ENCODE peak calls at places on chromosome 15, in nine cellular contexts. J is neuronal stem cell; L is activated naive CD8-positive, alpha-beta T cell treated with anti-CD3 and anti-CD28 coated beads for 36 hours; K is stomach; H is stimulated activated naive B cell treated with anti-CD40 and anti-IgM and Interleukin-4, amounts not matched to agents 10 μg/mL and 1 μg/mL and 100 μg/mL, for 72 hours; O is Daoy; M is aorta; R is islet precursor cell; U is AG08395. F is an unnamed sample.

GRCh38 chr15:74804935-74805334 is 7.7 kb upstream of the LMAN1L start:
- DNase-seq in O (no peak), U (no peak), R (no peak), M (no peak), K (no peak), L (no peak), J (no peak), H (no peak), F (no peak)

GRCh38 chr15:58048261-58048660 is 17.2 kb downstream of the ALDH1A2 start:
- DNase-seq in U (no peak), H (no peak), O (no peak), K (no peak), L (no peak), M (no peak), J (no peak), R (no peak), F (no peak)

GRCh38 chr15:65395567-65396185 is 17.9 kb upstream of the IGDCC3 start:
- DNase-seq in U (no peak), L (no peak), J (no peak), H (no peak), K (no peak), O (no peak), M (no peak), R (no peak), F (no peak)

GRCh38 chr15:70185251-70185711 is 87.6 kb upstream of the TLE3 start:
- DNase-seq in U (no peak), R (no peak), M (no peak), J (no peak), L (no peak), K (no peak), H (no peak), O (peak; percentile 63), F (no peak)

GRCh38 chr15:47566610-47567009 is 150.7 kb upstream of the SEMA6D start:
- DNase-seq in O (no peak), H (no peak), L (no peak), R (no peak), K (no peak), J (no peak), M (no peak), U (no peak), F (no peak)

GRCh38 chr15:57044072-57044702 is 125.7 kb downstream of the TCF12 start:
- DNase-seq in R (no peak), U (no peak), M (no peak), L (no peak), K (no peak), H (no peak), J (no peak), O (no peak), F (no peak)

GRCh38 chr15:39976291-39977274 is 42.7 kb downstream of the EIF2AK4 start:
- DNase-seq in L (peak; percentile 1), R (peak; percentile 81), O (peak; percentile 79), U (peak; percentile 82), K (peak; percentile 28), J (peak; percentile 35), H (no peak), M (peak; percentile 62), F (no peak)

GRCh38 chr15:28932361-28932760 is 46.6 kb downstream of the APBA2 start:
- DNase-seq in R (no peak), L (no peak), U (no peak), J (no peak), O (no peak), M (peak; percentile 16), H (no peak), K (no peak), F (no peak)

GRCh38 chr15:65412556-65412955 is 10.2 kb downstream of the IGDCC4 start:
- DNase-seq in R (no peak), J (no peak), H (no peak), K (no peak), O (no peak), U (no peak), M (no peak), L (no peak), F (no peak)

GRCh38 chr15:52114656-52115055 is 2.1 kb upstream of the BCL2L10 start:
- DNase-seq in J (no peak), K (no peak), M (no peak), U (no peak), O (no peak), H (no peak), L (no peak), R (peak; percentile 41), F (no peak)

GRCh38 chr15:74833376-74834107 is 7.1 kb downstream of the CPLX3 start:
- DNase-seq in R (no peak), U (no peak), L (no peak), J (no peak), H (no peak), M (no peak), K (no peak), O (no peak), F (no peak)

GRCh38 chr15:80732148-80732547 is 37.0 kb downstream of the ABHD17C start:
- DNase-seq in K (no peak), L (no peak), J (no peak), H (no peak), O (no peak), M (no peak), U (no peak), R (no peak), F (no peak)

GRCh38 chr15:34799149-34799824 is 3.9 kb upstream of the ACTC1 start:
- DNase-seq in J (no peak), L (no peak), K (peak; percentile 55), R (peak; percentile 97), U (no peak), M (peak; percentile 87), H (no peak), O (peak; percentile 27), F (no peak)

F was measured in CD14-positive monocyte.